ENCODE peak calls at places on chromosome 16, in eight cellular contexts. One of them, this sample, is unnamed.

GRCh38 chr16:28326881-28327610 is 34.7 kb downstream of the SBK1 start:
- DNase-seq in putamen: no peak
- DNase-seq in BE2C: peak; percentile 79
- DNase-seq in right cardiac atrium: peak; percentile 27
- DNase-seq in A673: peak; percentile 73
- DNase-seq in effector memory CD4-positive, alpha-beta T cell: peak; percentile 40
- DNase-seq in AG10803: peak; percentile 47
- DNase-seq in Ammon's horn: peak; percentile 39
- DNase-seq in this sample: peak; percentile 45

GRCh38 chr16:89841275-89841674 is 13.0 kb downstream of the SPIRE2 start:
- DNase-seq in putamen: no peak
- DNase-seq in BE2C: no peak
- DNase-seq in right cardiac atrium: no peak
- DNase-seq in A673: no peak
- DNase-seq in effector memory CD4-positive, alpha-beta T cell: peak; percentile 39
- DNase-seq in AG10803: no peak
- DNase-seq in Ammon's horn: no peak
- DNase-seq in this sample: no peak

GRCh38 chr16:75108792-75109731 is 7.5 kb downstream of the LDHD start:
- DNase-seq in putamen: peak; percentile 67
- DNase-seq in BE2C: peak; percentile 69
- DNase-seq in right cardiac atrium: peak; percentile 78
- DNase-seq in A673: peak; percentile 77
- DNase-seq in effector memory CD4-positive, alpha-beta T cell: peak; percentile 57
- DNase-seq in AG10803: peak; percentile 88
- DNase-seq in Ammon's horn: peak; percentile 83
- DNase-seq in this sample: peak; percentile 30

GRCh38 chr16:85302018-85302847 is 190.0 kb upstream of the CIBAR2 start:
- DNase-seq in putamen: no peak
- DNase-seq in BE2C: no peak
- DNase-seq in right cardiac atrium: no peak
- DNase-seq in A673: peak; percentile 31
- DNase-seq in effector memory CD4-positive, alpha-beta T cell: no peak
- DNase-seq in AG10803: peak; percentile 30
- DNase-seq in Ammon's horn: no peak
- DNase-seq in this sample: peak; percentile 80

GRCh38 chr16:30758988-30759461 is 2.8 kb downstream of the CFAP119 start:
- DNase-seq in putamen: no peak
- DNase-seq in BE2C: no peak
- DNase-seq in right cardiac atrium: no peak
- DNase-seq in A673: no peak
- DNase-seq in effector memory CD4-positive, alpha-beta T cell: no peak
- DNase-seq in AG10803: no peak
- DNase-seq in Ammon's horn: peak; percentile 59
- DNase-seq in this sample: no peak

GRCh38 chr16:69796285-69797118 is 34.4 kb downstream of the WWP2 start:
- DNase-seq in putamen: peak; percentile 77
- DNase-seq in BE2C: peak; percentile 57
- DNase-seq in right cardiac atrium: no peak
- DNase-seq in A673: peak; percentile 85
- DNase-seq in effector memory CD4-positive, alpha-beta T cell: peak; percentile 7
- DNase-seq in AG10803: peak; percentile 74
- DNase-seq in Ammon's horn: peak; percentile 90
- DNase-seq in this sample: peak; percentile 67

GRCh38 chr16:55329791-55330190 is 5.8 kb downstream of the IRX6 start:
- DNase-seq in putamen: no peak
- DNase-seq in BE2C: no peak
- DNase-seq in right cardiac atrium: no peak
- DNase-seq in A673: no peak
- DNase-seq in effector memory CD4-positive, alpha-beta T cell: no peak
- DNase-seq in AG10803: no peak
- DNase-seq in Ammon's horn: no peak
- DNase-seq in this sample: no peak

GRCh38 chr16:54050281-54051210 is 236.0 kb downstream of the IRX3 start:
- DNase-seq in putamen: no peak
- DNase-seq in BE2C: no peak
- DNase-seq in right cardiac atrium: no peak
- DNase-seq in A673: peak; percentile 88
- DNase-seq in effector memory CD4-positive, alpha-beta T cell: no peak
- DNase-seq in AG10803: no peak
- DNase-seq in Ammon's horn: no peak
- DNase-seq in this sample: no peak

GRCh38 chr16:28130099-28131088 is 66.9 kb upstream of the GSG1L start:
- DNase-seq in putamen: no peak
- DNase-seq in BE2C: no peak
- DNase-seq in right cardiac atrium: no peak
- DNase-seq in A673: no peak
- DNase-seq in effector memory CD4-positive, alpha-beta T cell: no peak
- DNase-seq in AG10803: peak; percentile 59
- DNase-seq in Ammon's horn: no peak
- DNase-seq in this sample: no peak

GRCh38 chr16:9075299-9076071 is 16.0 kb upstream of the HAPSTR1 start:
- DNase-seq in putamen: no peak
- DNase-seq in BE2C: no peak
- DNase-seq in right cardiac atrium: no peak
- DNase-seq in A673: no peak
- DNase-seq in effector memory CD4-positive, alpha-beta T cell: no peak
- DNase-seq in AG10803: no peak
- DNase-seq in Ammon's horn: no peak
- DNase-seq in this sample: no peak

GRCh38 chr16:17555176-17555575 is 84.4 kb upstream of the XYLT1 start:
- DNase-seq in putamen: no peak
- DNase-seq in BE2C: no peak
- DNase-seq in right cardiac atrium: no peak
- DNase-seq in A673: no peak
- DNase-seq in effector memory CD4-positive, alpha-beta T cell: no peak
- DNase-seq in AG10803: peak; percentile 92
- DNase-seq in Ammon's horn: no peak
- DNase-seq in this sample: no peak

GRCh38 chr16:67199011-67199807 is at the start of gene ELMO3:
- DNase-seq in putamen: no peak
- DNase-seq in BE2C: no peak
- DNase-seq in right cardiac atrium: no peak
- DNase-seq in A673: no peak
- DNase-seq in effector memory CD4-positive, alpha-beta T cell: no peak
- DNase-seq in AG10803: no peak
- DNase-seq in Ammon's horn: no peak
- DNase-seq in this sample: no peak

GRCh38 chr16:35733971-35734702 is 2274.7 kb downstream of the TP53TG3F start:
- DNase-seq in putamen: no peak
- DNase-seq in BE2C: no peak
- DNase-seq in right cardiac atrium: no peak
- DNase-seq in A673: no peak
- DNase-seq in effector memory CD4-positive, alpha-beta T cell: no peak
- DNase-seq in AG10803: no peak
- DNase-seq in Ammon's horn: no peak
- DNase-seq in this sample: no peak

GRCh38 chr16:78957328-78958100 is 643.0 kb downstream of the MAF start:
- DNase-seq in putamen: no peak
- DNase-seq in BE2C: no peak
- DNase-seq in right cardiac atrium: no peak
- DNase-seq in A673: no peak
- DNase-seq in effector memory CD4-positive, alpha-beta T cell: no peak
- DNase-seq in AG10803: no peak
- DNase-seq in Ammon's horn: no peak
- DNase-seq in this sample: peak; percentile 18

GRCh38 chr16:85564277-85565051 is 48.7 kb upstream of the GSE1 start:
- DNase-seq in putamen: no peak
- DNase-seq in BE2C: no peak
- DNase-seq in right cardiac atrium: no peak
- DNase-seq in A673: no peak
- DNase-seq in effector memory CD4-positive, alpha-beta T cell: no peak
- DNase-seq in AG10803: no peak
- DNase-seq in Ammon's horn: no peak
- DNase-seq in this sample: no peak

GRCh38 chr16:30588651-30589050 is 3.2 kb upstream of the ZNF785 start:
- DNase-seq in putamen: no peak
- DNase-seq in BE2C: no peak
- DNase-seq in right cardiac atrium: no peak
- DNase-seq in A673: no peak
- DNase-seq in effector memory CD4-positive, alpha-beta T cell: no peak
- DNase-seq in AG10803: no peak
- DNase-seq in Ammon's horn: no peak
- DNase-seq in this sample: no peak

GRCh38 chr16:65889533-65889966 is 476.9 kb upstream of the CDH5 start:
- DNase-seq in putamen: no peak
- DNase-seq in BE2C: no peak
- DNase-seq in right cardiac atrium: no peak
- DNase-seq in A673: peak; percentile 13
- DNase-seq in effector memory CD4-positive, alpha-beta T cell: no peak
- DNase-seq in AG10803: no peak
- DNase-seq in Ammon's horn: no peak
- DNase-seq in this sample: peak; percentile 53

This sample was measured in SJCRH30.